ENCODE peak calls at places on chromosomes 6 and 20, in nine cellular contexts. D, V, T, J, Q, W, S, N and P are unnamed samples. For H3K4me1, the result is how much of the 10 kb centered on the place peaks cover.

GRCh38 chr6:118469468-118469867 is 78.6 kb upstream of the PLN start:
- DNase-seq in D (no peak), V (no peak), T (no peak), J (no peak), Q (no peak), W (no peak), S (no peak), N (peak), P (no peak)

GRCh38 chr20:63950701-63951397 is 5.4 kb downstream of the UCKL1 start:
- DNase-seq in D (no peak), V (no peak), T (no peak), J (no peak), Q (no peak), W (no peak), S (no peak), N (no peak), P (no peak)

GRCh38 chr20:12723811-12724210 is 285.0 kb upstream of the SPTLC3 start:
- DNase-seq in D (no peak), V (no peak), T (no peak), J (no peak), Q (peak), W (no peak), S (no peak), N (no peak), P (no peak)

GRCh38 chr6:70586114-70586513 is 19.4 kb downstream of the SDHAF4 start:
- DNase-seq in D (no peak), V (no peak), T (no peak), J (no peak), Q (no peak), W (no peak), S (no peak), N (no peak), P (no peak)

GRCh38 chr20:43388267-43389081 is 69.2 kb upstream of the SRSF6 start:
- DNase-seq in D (no peak), V (no peak), T (no peak), J (peak), Q (no peak), W (no peak), S (no peak), N (no peak), P (no peak)

GRCh38 chr6:34876451-34876850 is 11.4 kb downstream of the TAF11 start:
- DNase-seq in D (no peak), V (no peak), T (no peak), J (no peak), Q (no peak), W (no peak), S (no peak), N (no peak), P (no peak)

GRCh38 chr6:126439040-126439439 is 99.1 kb downstream of the CENPW start:
- DNase-seq in D (no peak), V (no peak), T (no peak), J (no peak), Q (no peak), W (no peak), S (no peak), N (no peak), P (no peak)

GRCh38 chr6:29576056-29576455 is 8.9 kb upstream of the OR2H2 start:
- DNase-seq in D (no peak), V (no peak), T (no peak), J (no peak), Q (no peak), W (no peak), S (no peak), N (no peak), P (no peak)

GRCh38 chr6:169921853-169922779 is 170.7 kb downstream of the ERMARD start:
- DNase-seq in D (no peak), V (no peak), T (no peak), J (no peak), Q (no peak), W (no peak), S (no peak), N (peak), P (no peak)

GRCh38 chr6:22886881-22887581 is 317.7 kb downstream of the HDGFL1 start:
- DNase-seq in D (no peak), V (no peak), T (no peak), J (no peak), Q (peak), W (no peak), S (no peak), N (no peak), P (no peak)

GRCh38 chr6:154509421-154510143 is 903 bp downstream of the CNKSR3 start:
- DNase-seq in D (no peak), V (no peak), T (peak), J (peak), Q (peak), W (peak), S (no peak), N (peak), P (peak)

GRCh38 chr6:83065511-83066192 is at the start of gene UBE3D:
- DNase-seq in D (peak), V (peak), T (peak), J (peak), Q (peak), W (peak), S (peak), N (peak), P (peak)
- H3K27ac ChIP-seq in D (peak), V (peak), T (peak), J (peak), Q (peak), W (peak), S (peak), N (peak), P (no peak)

GRCh38 chr6:41700577-41701347 is 34.6 kb downstream of the TFEB start:
- DNase-seq in D (no peak), V (no peak), T (no peak), J (peak), Q (no peak), W (no peak), S (no peak), N (no peak), P (no peak)

GRCh38 chr6:41704028-41704427 is 31.4 kb downstream of the TFEB start:
- DNase-seq in D (no peak), V (no peak), T (no peak), J (no peak), Q (no peak), W (no peak), S (no peak), N (no peak), P (no peak)

GRCh38 chr6:41702089-41702745 is 33.2 kb downstream of the TFEB start:
- DNase-seq in D (no peak), V (no peak), T (no peak), J (no peak), Q (no peak), W (no peak), S (no peak), N (no peak), P (no peak)

GRCh38 chr6:41704656-41705328 is 30.6 kb downstream of the TFEB start:
- DNase-seq in D (no peak), V (no peak), T (no peak), J (no peak), Q (no peak), W (no peak), S (no peak), N (no peak), P (no peak)

DNA sequence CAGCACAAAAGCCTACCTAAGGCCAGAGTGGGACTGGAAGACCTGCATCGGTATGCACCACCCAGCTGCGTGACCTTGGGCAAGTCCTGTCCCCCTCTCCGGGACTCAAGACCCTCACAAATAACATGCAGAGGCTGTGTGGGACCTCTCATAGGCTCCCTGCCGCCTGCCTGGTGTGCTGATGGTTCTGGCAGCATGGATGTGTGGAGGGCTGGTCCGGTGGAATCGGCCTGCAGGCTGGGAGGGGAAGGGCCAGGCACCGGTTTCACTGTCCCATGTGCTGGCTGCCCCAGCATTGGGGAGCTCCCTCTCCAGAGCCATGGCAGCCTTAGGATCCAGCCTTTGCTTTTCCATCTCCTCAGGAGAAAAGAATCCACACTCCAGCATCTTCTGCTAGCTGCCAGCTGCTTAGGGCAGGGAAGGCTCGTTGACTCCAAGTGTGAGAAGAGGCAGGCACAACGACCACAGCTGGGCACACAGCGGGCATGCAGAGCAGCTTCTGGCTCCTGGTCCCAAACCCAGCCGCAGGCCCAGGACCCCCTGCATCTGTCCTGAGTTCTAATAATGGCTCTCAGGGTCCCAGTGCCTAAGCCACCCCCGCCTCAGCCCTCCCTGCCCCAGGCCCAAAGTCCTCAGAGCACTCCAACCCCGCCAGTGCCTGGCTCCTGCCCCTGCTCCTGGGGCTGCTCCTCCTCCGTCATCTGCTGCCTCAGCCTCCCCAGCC is 32.5 kb downstream of the TFEB start:
- DNase-seq in D (no peak), V (no peak), T (no peak), J (no peak), Q (no peak), W (no peak), S (no peak), N (no peak), P (no peak)
- H3K4me1 ChIP-seq in D (under half), V (under half), T (half or more), J (under half), Q (under half), W (under half), S (half or more), N (under half), P (under half)

GRCh38 chr20:38226553-38226952 is 34.0 kb downstream of the KIAA1755 start:
- DNase-seq in D (no peak), V (no peak), T (no peak), J (no peak), Q (no peak), W (no peak), S (no peak), N (no peak), P (no peak)
- H3K27ac ChIP-seq in D (no peak), V (no peak), T (no peak), J (no peak), Q (no peak), W (no peak), S (no peak), N (no peak), P (no peak)

GRCh38 chr6:142942805-142943227 is 2.2 kb downstream of the HIVEP2 start:
- DNase-seq in D (peak), V (no peak), T (no peak), J (no peak), Q (peak), W (no peak), S (no peak), N (peak), P (peak)

GRCh38 chr6:142942238-142942637 is 2.7 kb downstream of the HIVEP2 start:
- DNase-seq in D (no peak), V (no peak), T (no peak), J (no peak), Q (no peak), W (no peak), S (no peak), N (no peak), P (no peak)

GRCh38 chr6:142938510-142938909 is 6.5 kb downstream of the HIVEP2 start:
- DNase-seq in D (no peak), V (no peak), T (no peak), J (no peak), Q (no peak), W (no peak), S (no peak), N (no peak), P (peak)

GRCh38 chr6:142941018-142941417 is 4.0 kb downstream of the HIVEP2 start:
- DNase-seq in D (no peak), V (no peak), T (no peak), J (no peak), Q (no peak), W (no peak), S (no peak), N (no peak), P (no peak)

DNA sequence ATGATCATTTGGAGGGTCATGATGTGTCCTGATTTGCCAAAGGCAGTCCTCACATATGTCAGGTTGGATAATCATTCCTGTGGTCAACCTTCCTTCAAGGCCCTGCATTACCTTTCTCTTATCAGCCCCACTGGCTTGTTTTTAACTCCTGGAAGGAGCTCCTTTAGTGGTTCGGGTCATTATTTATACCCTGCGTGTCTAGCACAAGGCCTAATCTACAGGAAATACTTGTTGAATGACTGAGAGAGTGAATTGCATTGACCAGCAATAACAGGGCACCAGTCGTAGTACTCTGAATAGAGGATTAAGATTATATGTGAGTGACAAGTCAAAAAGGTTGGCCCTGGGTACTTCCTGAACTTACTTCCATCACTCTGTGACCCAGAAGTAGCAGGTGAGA is 4.5 kb downstream of the HIVEP2 start:
- DNase-seq in D (no peak), V (no peak), T (no peak), J (no peak), Q (no peak), W (no peak), S (no peak), N (no peak), P (no peak)
- H3K4me1 ChIP-seq in D (half or more), V (under half), T (under half), J (under half), Q (under half), W (under half), S (under half), N (under half), P (under half)

GRCh38 chr20:57475388-57476072 is 49.4 kb downstream of the CTCFL start:
- DNase-seq in D (no peak), V (no peak), T (no peak), J (no peak), Q (no peak), W (no peak), S (no peak), N (no peak), P (no peak)
- H3K27ac ChIP-seq in D (no peak), V (no peak), T (no peak), J (no peak), Q (no peak), W (no peak), S (no peak), N (no peak), P (no peak)

DNA sequence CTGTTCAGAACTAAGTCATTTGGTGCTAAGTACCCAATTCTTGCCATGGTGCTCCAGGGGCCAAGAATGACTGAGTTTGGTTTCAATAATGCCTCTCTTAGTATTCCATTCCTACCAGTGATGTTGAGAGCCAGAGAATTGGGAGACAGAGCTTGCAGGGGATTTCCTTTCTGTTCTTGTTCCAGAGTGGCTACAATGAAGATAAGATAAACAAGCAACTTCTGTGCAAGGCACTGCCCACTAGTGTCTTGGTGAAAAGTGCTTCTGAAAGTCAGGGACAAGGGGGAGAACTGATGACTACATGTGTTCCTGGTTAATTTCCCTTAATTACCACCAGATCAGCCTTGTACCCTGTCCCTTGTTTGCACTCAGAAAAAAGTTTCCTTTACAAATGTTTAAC is 421.6 kb downstream of the BCKDHB start:
- DNase-seq in D (no peak), V (no peak), T (no peak), J (no peak), Q (no peak), W (no peak), S (no peak), N (no peak), P (peak)
- H3K4me1 ChIP-seq in D (under half), V (under half), T (under half), J (under half), Q (under half), W (under half), S (under half), N (under half), P (under half)

GRCh38 chr6:3805448-3806123 is 43.6 kb upstream of the FAM50B start:
- DNase-seq in D (no peak), V (no peak), T (no peak), J (no peak), Q (no peak), W (no peak), S (no peak), N (peak), P (peak)
- H3K27ac ChIP-seq in D (no peak), V (no peak), T (no peak), J (no peak), Q (no peak), W (no peak), S (no peak), N (peak), P (peak)